ENCODE peak calls at places on chromosome X, in six cellular contexts. X, G, W, V, T and Q are unnamed samples.

GRCh38 chrX:153374426-153374825 is 26.7 kb downstream of the PNMA6E start:
- DNase-seq in T (no peak), X (no peak), V (no peak), W (no peak), G (no peak), Q (no peak)

GRCh38 chrX:73213734-73214133 is 917 bp downstream of the NAP1L2 start:
- DNase-seq in X (no peak), G (no peak), W (no peak), T (no peak), V (no peak), Q (no peak)

GRCh38 chrX:17584248-17584681 is 153.0 kb upstream of the SCML1 start:
- DNase-seq in W (no peak), X (no peak), T (no peak), G (no peak), V (peak), Q (peak)

GRCh38 chrX:13387656-13388421 is 68.0 kb upstream of the ATXN3L start:
- DNase-seq in G (no peak), T (no peak), V (no peak), W (peak), X (no peak), Q (peak)

GRCh38 chrX:27680726-27681125 is 90.6 kb downstream of the DCAF8L2 start:
- DNase-seq in W (peak), T (no peak), G (no peak), X (no peak), V (no peak), Q (peak)

GRCh38 chrX:153457136-153457825 is 11.4 kb upstream of the TREX2 start:
- DNase-seq in V (no peak), X (no peak), W (no peak), T (no peak), G (no peak), Q (no peak)

GRCh38 chrX:25072247-25072646 is 56.5 kb upstream of the ARX start:
- DNase-seq in X (no peak), W (no peak), V (no peak), G (no peak), T (no peak), Q (no peak)

GRCh38 chrX:68114573-68115199 is 318.6 kb downstream of the OPHN1 start:
- DNase-seq in T (no peak), G (no peak), W (peak), X (no peak), V (no peak), Q (peak)

GRCh38 chrX:101265869-101266428 is 25.2 kb downstream of the TAF7L start:
- DNase-seq in V (no peak), G (no peak), X (no peak), T (no peak), W (peak), Q (peak)

GRCh38 chrX:2441466-2441865 is 59.3 kb downstream of the DHRSX start:
- DNase-seq in W (no peak), X (no peak), T (no peak), V (no peak), G (no peak), Q (no peak)

GRCh38 chrX:96889726-96890125 is 6.0 kb downstream of the RPA4 start:
- DNase-seq in T (no peak), G (no peak), X (no peak), W (peak), V (peak), Q (no peak)

GRCh38 chrX:69060631-69061408 is 104.4 kb downstream of the PJA1 start:
- DNase-seq in T (no peak), V (peak), X (peak), W (peak), G (peak), Q (peak)

GRCh38 chrX:5051831-5052491 is 1176.7 kb downstream of the NLGN4X start:
- DNase-seq in X (no peak), W (peak), G (no peak), T (no peak), V (peak), Q (no peak)

GRCh38 chrX:78105944-78106650 is 2.0 kb downstream of the PGK1 start:
- DNase-seq in T (no peak), X (no peak), W (no peak), G (no peak), V (no peak), Q (no peak)

GRCh38 chrX:119004920-119005524 is 30.6 kb downstream of the LONRF3 start:
- DNase-seq in T (peak), V (peak), X (peak), W (peak), G (peak), Q (peak)

GRCh38 chrX:14939644-14940043 is 66.4 kb downstream of the MOSPD2 start:
- DNase-seq in W (no peak), G (peak), X (no peak), T (no peak), V (peak), Q (no peak)

GRCh38 chrX:1391707-1392375 is at the start of gene SLC25A6:
- DNase-seq in T (peak), X (peak), W (peak), G (peak), V (peak), Q (peak)

GRCh38 chrX:4936315-4936714 is 1222.9 kb upstream of the PRKX start:
- DNase-seq in G (no peak), X (no peak), V (no peak), W (no peak), T (no peak), Q (no peak)

GRCh38 chrX:107445146-107445545 is 4.3 kb upstream of the FRMPD3 start:
- DNase-seq in W (no peak), G (no peak), V (no peak), X (no peak), T (no peak), Q (no peak)

GRCh38 chrX:15674514-15674898 is 9.9 kb upstream of the CLTRN start:
- DNase-seq in G (no peak), W (peak), V (no peak), X (no peak), T (peak), Q (peak)

GRCh38 chrX:20519077-20519617 is 252.4 kb upstream of the RPS6KA3 start:
- DNase-seq in G (no peak), W (no peak), V (peak), T (no peak), X (no peak), Q (no peak)

GRCh38 chrX:77937291-77937690 is 26.8 kb downstream of the ATP7A start:
- DNase-seq in W (peak), G (no peak), T (no peak), X (no peak), V (no peak), Q (peak)

GRCh38 chrX:24646745-24647182 is 383 bp downstream of the PCYT1B start:
- DNase-seq in X (no peak), G (peak), W (peak), V (no peak), T (peak), Q (no peak)

GRCh38 chrX:114038358-114038757 is 545.5 kb upstream of the HTR2C start:
- DNase-seq in G (no peak), X (no peak), V (peak), W (no peak), T (no peak), Q (no peak)

DNA sequence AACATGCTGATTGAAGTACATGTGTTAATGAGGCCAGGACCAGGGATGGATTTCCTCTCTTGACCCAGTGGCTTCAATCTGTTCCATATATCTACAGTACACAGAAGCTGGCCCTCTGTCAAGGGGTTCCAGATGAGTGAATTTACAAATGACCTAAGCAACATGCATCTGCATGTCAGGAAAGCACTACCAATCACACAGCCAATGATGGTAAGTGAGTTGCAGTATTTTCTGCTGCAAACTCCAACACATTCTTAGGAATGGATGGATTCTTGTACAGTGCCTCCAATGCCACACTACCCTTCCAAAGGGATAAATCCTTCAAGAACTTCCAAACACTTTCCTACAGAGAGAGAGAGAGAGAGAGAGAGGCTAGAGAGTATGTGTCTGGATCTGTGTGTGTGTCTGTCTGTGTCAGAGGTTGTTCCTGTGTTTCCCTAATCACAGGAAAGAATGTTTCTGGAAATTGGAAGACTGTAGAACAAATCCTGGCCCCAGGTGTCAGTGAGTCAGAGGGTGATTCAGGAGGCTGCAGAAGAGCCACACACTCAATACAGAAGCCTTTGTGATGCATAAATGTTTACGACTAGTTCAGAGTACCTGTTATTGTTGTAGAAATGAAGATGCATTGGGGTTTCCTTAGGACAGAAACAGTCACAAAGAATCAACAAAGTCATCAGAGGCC is 107.5 kb downstream of the GUCY2F start:
- DNase-seq in V (peak), W (no peak), T (no peak), X (no peak), G (peak), Q (no peak)
- H2BK120ac ChIP-seq in V (no peak), W (no peak), T (no peak), X (no peak), G (no peak), Q (no peak)

DNA sequence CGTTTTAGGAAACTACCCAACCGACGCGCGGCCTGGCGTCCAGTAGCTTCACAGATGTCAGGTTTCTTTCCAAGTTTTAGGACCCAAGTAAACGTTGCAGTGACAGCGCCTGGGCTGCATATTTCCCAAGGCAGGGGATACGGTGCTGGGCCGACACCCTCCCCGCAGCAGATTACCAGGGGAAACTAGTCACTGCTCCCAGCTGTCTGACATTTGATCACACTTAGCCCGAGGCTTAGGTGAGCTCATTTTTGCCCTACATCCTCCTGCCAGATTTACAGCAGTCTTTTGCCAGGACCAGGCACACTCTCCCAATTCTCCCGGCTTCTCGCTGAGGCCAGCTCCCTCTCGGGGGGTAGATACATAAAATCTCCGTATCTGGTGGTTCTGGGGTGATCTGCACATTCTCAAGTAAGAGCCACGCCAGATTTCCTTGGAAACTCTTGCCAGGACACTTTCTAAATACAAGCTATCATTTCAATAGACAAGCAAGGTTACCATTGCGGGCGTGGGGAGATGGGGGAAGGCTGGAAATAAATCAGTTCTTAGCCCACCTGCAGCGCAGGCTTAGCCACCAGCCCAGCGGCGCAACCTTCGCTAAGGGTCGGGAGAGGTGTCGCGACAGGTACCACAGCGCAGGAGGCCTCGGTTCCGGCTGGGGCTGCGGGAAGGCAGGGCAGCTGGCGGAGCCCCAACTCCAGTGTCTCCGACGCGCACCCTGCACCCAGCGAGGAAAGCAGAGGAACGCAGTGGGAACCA is 2.5 kb upstream of the SOX3 start:
- DNase-seq in T (no peak), W (no peak), V (peak), X (peak), G (peak), Q (no peak)
- H2BK120ac ChIP-seq in T (no peak), W (no peak), V (no peak), X (no peak), G (no peak), Q (no peak)

GRCh38 chrX:133838761-133839676 is 146.4 kb downstream of the GPC3 start:
- DNase-seq in V (peak), X (peak), G (peak), T (peak), W (peak), Q (peak)

GRCh38 chrX:133840415-133840814 is 145.0 kb downstream of the GPC3 start:
- DNase-seq in X (no peak), G (no peak), V (no peak), T (no peak), W (no peak), Q (no peak)
- H2BK120ac ChIP-seq in X (no peak), G (no peak), V (no peak), T (no peak), W (no peak), Q (no peak)

GRCh38 chrX:130111220-130111934 is 1.1 kb upstream of the ELF4 start:
- DNase-seq in G (no peak), V (no peak), W (peak), X (peak), T (no peak), Q (no peak)
- H2BK120ac ChIP-seq in G (no peak), V (no peak), W (peak), X (no peak), T (no peak), Q (peak)

GRCh38 chrX:318068-318738 is 393 bp downstream of the GTPBP6 start:
- DNase-seq in V (peak), W (peak), X (peak), T (peak), G (peak), Q (peak)
- H2BK120ac ChIP-seq in V (no peak), W (peak), X (no peak), T (no peak), G (no peak), Q (no peak)

GRCh38 chrX:40267334-40268118 is 169.8 kb upstream of the BCOR start:
- DNase-seq in W (peak), T (no peak), V (no peak), G (no peak), X (no peak), Q (no peak)
- H2BK120ac ChIP-seq in W (peak), T (no peak), V (no peak), G (no peak), X (no peak), Q (peak)

GRCh38 chrX:72026341-72027023 is 105.2 kb downstream of the RTL5 start:
- DNase-seq in V (no peak), X (peak), G (peak), T (no peak), W (no peak), Q (no peak)

GRCh38 chrX:72027914-72028307 is 103.8 kb downstream of the RTL5 start:
- DNase-seq in T (no peak), W (no peak), G (peak), X (no peak), V (no peak), Q (no peak)

GRCh38 chrX:72028701-72029470 is 102.8 kb downstream of the RTL5 start:
- DNase-seq in X (peak), T (no peak), G (peak), V (no peak), W (no peak), Q (no peak)

GRCh38 chrX:72025236-72025770 is 106.4 kb downstream of the RTL5 start:
- DNase-seq in X (no peak), G (peak), T (no peak), V (no peak), W (no peak), Q (no peak)

DNA sequence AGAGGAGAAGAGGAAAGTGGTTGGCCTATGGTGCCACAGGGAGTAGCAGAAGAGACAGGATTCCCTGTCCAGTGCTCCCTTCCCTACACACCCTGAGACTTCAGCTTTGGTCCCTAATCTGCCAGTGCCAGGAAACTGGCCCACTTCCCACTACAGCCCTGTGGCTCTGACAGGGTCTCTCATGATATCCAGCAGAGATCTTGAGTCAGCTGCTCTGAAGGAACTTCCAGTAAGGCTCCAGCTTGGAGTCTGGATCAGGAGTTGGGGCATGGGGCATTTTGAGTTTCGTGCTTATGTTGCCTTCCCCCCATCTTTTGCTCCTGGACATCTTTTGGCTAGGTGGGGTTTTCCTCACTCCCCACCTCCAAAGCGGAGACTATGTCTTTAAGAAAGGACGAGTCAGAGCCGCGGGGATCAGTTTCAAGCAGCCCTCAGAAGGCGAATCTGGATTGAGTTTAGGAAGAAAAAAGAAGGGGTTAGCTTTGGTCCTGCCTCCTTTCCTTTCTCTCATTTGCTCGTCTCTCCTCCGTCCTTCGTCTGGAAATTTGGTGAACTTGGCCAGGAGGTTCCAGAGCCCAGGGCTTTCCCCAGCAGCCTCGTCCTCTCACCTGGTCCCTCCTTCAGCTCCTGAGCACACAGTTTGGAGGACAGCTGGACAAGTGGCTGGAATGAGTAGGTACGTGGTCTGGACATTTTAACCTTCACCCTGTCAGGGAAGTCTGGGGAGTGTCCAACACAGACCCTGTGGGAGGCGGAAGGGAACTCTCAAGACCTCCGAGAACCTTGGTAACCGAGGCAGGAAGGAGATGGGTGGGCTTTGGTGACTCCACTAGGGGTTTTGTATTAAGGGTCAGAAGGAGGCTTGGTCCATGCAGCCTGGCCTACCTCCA is 104.4 kb downstream of the RTL5 start:
- DNase-seq in T (no peak), G (peak), W (no peak), X (peak), V (no peak), Q (no peak)
- H2BK120ac ChIP-seq in T (no peak), G (no peak), W (no peak), X (no peak), V (no peak), Q (peak)

GRCh38 chrX:155881158-155881993 is at the start of gene VAMP7:
- DNase-seq in G (peak), T (peak), X (peak), V (peak), W (peak), Q (peak)
- H2BK120ac ChIP-seq in G (no peak), T (no peak), X (no peak), V (no peak), W (no peak), Q (peak)

GRCh38 chrX:41377624-41378023 is 43.7 kb downstream of the DDX3X start:
- DNase-seq in X (no peak), V (no peak), G (no peak), T (no peak), W (peak), Q (no peak)

GRCh38 chrX:41382699-41383645 is 49.0 kb downstream of the DDX3X start:
- DNase-seq in W (peak), X (no peak), V (peak), T (no peak), G (no peak), Q (peak)

GRCh38 chrX:41386222-41386990 is 52.4 kb downstream of the DDX3X start:
- DNase-seq in W (no peak), G (no peak), V (no peak), T (no peak), X (no peak), Q (peak)

GRCh38 chrX:41384041-41384705 is 50.2 kb downstream of the DDX3X start:
- DNase-seq in T (no peak), W (peak), V (peak), X (no peak), G (no peak), Q (peak)

GRCh38 chrX:41381685-41382084 is 47.7 kb downstream of the DDX3X start:
- DNase-seq in V (peak), X (no peak), G (peak), T (no peak), W (peak), Q (peak)
- H2BK120ac ChIP-seq in V (no peak), X (no peak), G (no peak), T (no peak), W (peak), Q (peak)

DNA sequence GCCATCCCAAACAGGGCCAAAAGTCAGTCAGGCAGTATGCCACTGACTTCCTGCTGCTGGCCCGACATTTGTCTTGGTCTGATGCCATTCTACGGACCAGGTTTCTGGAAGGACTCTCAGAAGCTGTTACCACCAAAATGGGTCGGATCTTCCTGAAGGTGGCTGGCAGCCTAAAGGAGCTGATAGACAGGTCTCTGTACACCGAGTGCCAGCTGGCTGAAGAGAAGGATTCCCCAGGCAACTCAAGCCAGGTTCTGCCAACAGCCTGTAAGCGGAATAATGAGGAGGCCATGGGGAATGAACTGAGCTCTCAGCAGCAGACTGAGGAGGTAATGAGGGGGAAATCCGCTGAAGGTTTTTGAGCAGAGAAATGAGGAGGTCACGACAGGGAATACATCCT is 95.7 kb downstream of the RTL9 start:
- DNase-seq in X (no peak), V (no peak), W (no peak), G (no peak), T (no peak), Q (no peak)
- H2BK120ac ChIP-seq in X (no peak), V (no peak), W (no peak), G (no peak), T (no peak), Q (no peak)